ENCODE peak calls at places on chromosomes 7 and 10, in ten cellular contexts. One of them, this sample, is unnamed.

GRCh38 chr10:20596911-20597310 is 300.2 kb downstream of the NEBL start:
- DNase-seq in adrenal gland: no peak
- DNase-seq in heart left ventricle: no peak
- DNase-seq in ovary: no peak
- DNase-seq in Peyer's patch: no peak
- DNase-seq in stomach: no peak
- DNase-seq in transverse colon: no peak
- DNase-seq in HCT116: no peak
- DNase-seq in IMR-90: no peak
- DNase-seq in lower leg skin: no peak
- DNase-seq in this sample: no peak

GRCh38 chr7:93948106-93948505 is 26.6 kb downstream of the GNG11 start:
- DNase-seq in HCT116: no peak
- DNase-seq in IMR-90: peak; percentile 76
- DNase-seq in transverse colon: no peak
- DNase-seq in heart left ventricle: no peak
- DNase-seq in stomach: no peak
- DNase-seq in adrenal gland: no peak
- DNase-seq in lower leg skin: no peak
- DNase-seq in ovary: no peak
- DNase-seq in Peyer's patch: no peak
- DNase-seq in this sample: no peak

GRCh38 chr10:124005091-124005490 is 88.3 kb downstream of the CHST15 start:
- DNase-seq in transverse colon: no peak
- DNase-seq in ovary: peak; percentile 16
- DNase-seq in Peyer's patch: peak; percentile 40
- DNase-seq in lower leg skin: no peak
- DNase-seq in adrenal gland: no peak
- DNase-seq in heart left ventricle: no peak
- DNase-seq in IMR-90: no peak
- DNase-seq in stomach: peak; percentile 17
- DNase-seq in HCT116: no peak
- DNase-seq in this sample: no peak

GRCh38 chr10:110326351-110327032 is 21.8 kb upstream of the SMNDC1 start:
- DNase-seq in transverse colon: no peak
- DNase-seq in heart left ventricle: no peak
- DNase-seq in lower leg skin: no peak
- DNase-seq in ovary: no peak
- DNase-seq in IMR-90: peak; percentile 97
- DNase-seq in stomach: no peak
- DNase-seq in HCT116: peak; percentile 24
- DNase-seq in Peyer's patch: no peak
- DNase-seq in adrenal gland: no peak
- DNase-seq in this sample: no peak

GRCh38 chr7:142384508-142384922 is 126.7 kb upstream of the PRSS58 start:
- DNase-seq in adrenal gland: no peak
- DNase-seq in IMR-90: peak; percentile 43
- DNase-seq in HCT116: no peak
- DNase-seq in heart left ventricle: no peak
- DNase-seq in stomach: no peak
- DNase-seq in lower leg skin: no peak
- DNase-seq in ovary: no peak
- DNase-seq in transverse colon: no peak
- DNase-seq in Peyer's patch: no peak
- DNase-seq in this sample: no peak

GRCh38 chr7:111429781-111430180 is 132.5 kb downstream of the IMMP2L start:
- DNase-seq in transverse colon: no peak
- DNase-seq in stomach: no peak
- DNase-seq in ovary: no peak
- DNase-seq in lower leg skin: no peak
- DNase-seq in IMR-90: peak; percentile 28
- DNase-seq in HCT116: no peak
- DNase-seq in heart left ventricle: no peak
- DNase-seq in Peyer's patch: no peak
- DNase-seq in adrenal gland: no peak
- DNase-seq in this sample: no peak

GRCh38 chr10:63256047-63256773 is 123.1 kb downstream of the NRBF2 start:
- DNase-seq in transverse colon: no peak
- DNase-seq in IMR-90: no peak
- DNase-seq in lower leg skin: no peak
- DNase-seq in Peyer's patch: no peak
- DNase-seq in adrenal gland: no peak
- DNase-seq in stomach: no peak
- DNase-seq in ovary: no peak
- DNase-seq in HCT116: no peak
- DNase-seq in heart left ventricle: no peak
- DNase-seq in this sample: no peak

GRCh38 chr10:132005147-132005546 is 23.4 kb upstream of the BNIP3 start:
- DNase-seq in heart left ventricle: no peak
- DNase-seq in Peyer's patch: no peak
- DNase-seq in lower leg skin: no peak
- DNase-seq in transverse colon: no peak
- DNase-seq in stomach: no peak
- DNase-seq in HCT116: no peak
- DNase-seq in ovary: no peak
- DNase-seq in IMR-90: no peak
- DNase-seq in adrenal gland: no peak
- DNase-seq in this sample: no peak

GRCh38 chr10:129760003-129760315 is 204.1 kb downstream of the EBF3 start:
- DNase-seq in adrenal gland: peak; percentile 8
- DNase-seq in ovary: no peak
- DNase-seq in HCT116: no peak
- DNase-seq in heart left ventricle: no peak
- DNase-seq in Peyer's patch: no peak
- DNase-seq in IMR-90: no peak
- DNase-seq in transverse colon: no peak
- DNase-seq in lower leg skin: no peak
- DNase-seq in stomach: peak; percentile 24
- DNase-seq in this sample: no peak

GRCh38 chr10:129838794-129839193 is 125.3 kb downstream of the EBF3 start:
- DNase-seq in ovary: no peak
- DNase-seq in lower leg skin: no peak
- DNase-seq in stomach: no peak
- DNase-seq in adrenal gland: no peak
- DNase-seq in transverse colon: no peak
- DNase-seq in heart left ventricle: no peak
- DNase-seq in Peyer's patch: no peak
- DNase-seq in HCT116: no peak
- DNase-seq in IMR-90: no peak
- DNase-seq in this sample: no peak

GRCh38 chr10:118096022-118096421 is 49.3 kb upstream of the RAB11FIP2 start:
- DNase-seq in stomach: no peak
- DNase-seq in ovary: no peak
- DNase-seq in adrenal gland: no peak
- DNase-seq in transverse colon: no peak
- DNase-seq in heart left ventricle: no peak
- DNase-seq in IMR-90: no peak
- DNase-seq in Peyer's patch: no peak
- DNase-seq in HCT116: no peak
- DNase-seq in lower leg skin: no peak
- DNase-seq in this sample: no peak

GRCh38 chr10:42753507-42754154 is 29.0 kb upstream of the BMS1 start:
- DNase-seq in ovary: no peak
- DNase-seq in transverse colon: no peak
- DNase-seq in lower leg skin: no peak
- DNase-seq in heart left ventricle: peak; percentile 31
- DNase-seq in Peyer's patch: no peak
- DNase-seq in IMR-90: no peak
- DNase-seq in adrenal gland: no peak
- DNase-seq in HCT116: no peak
- DNase-seq in stomach: no peak
- DNase-seq in this sample: no peak

GRCh38 chr7:135210818-135211178 is 528 bp downstream of the WDR91 start:
- DNase-seq in IMR-90: peak; percentile 26
- DNase-seq in heart left ventricle: no peak
- DNase-seq in ovary: no peak
- DNase-seq in stomach: no peak
- DNase-seq in transverse colon: no peak
- DNase-seq in adrenal gland: peak; percentile 43
- DNase-seq in HCT116: no peak
- DNase-seq in Peyer's patch: no peak
- DNase-seq in lower leg skin: no peak
- DNase-seq in this sample: no peak

GRCh38 chr7:114209968-114210367 is 204.6 kb upstream of the FOXP2 start:
- DNase-seq in IMR-90: no peak
- DNase-seq in lower leg skin: no peak
- DNase-seq in ovary: no peak
- DNase-seq in stomach: no peak
- DNase-seq in Peyer's patch: no peak
- DNase-seq in heart left ventricle: no peak
- DNase-seq in HCT116: no peak
- DNase-seq in adrenal gland: no peak
- DNase-seq in transverse colon: no peak
- DNase-seq in this sample: no peak
- TF ChIP-seq CTCF in IMR-90: no peak
- TF ChIP-seq CTCF in lower leg skin: no peak
- TF ChIP-seq CTCF in ovary: no peak
- TF ChIP-seq CTCF in stomach: no peak
- TF ChIP-seq CTCF in Peyer's patch: no peak
- TF ChIP-seq CTCF in heart left ventricle: no peak
- TF ChIP-seq CTCF in HCT116: no peak
- TF ChIP-seq CTCF in adrenal gland: no peak
- TF ChIP-seq CTCF in transverse colon: no peak
- TF ChIP-seq CTCF in this sample: no peak

DNA sequence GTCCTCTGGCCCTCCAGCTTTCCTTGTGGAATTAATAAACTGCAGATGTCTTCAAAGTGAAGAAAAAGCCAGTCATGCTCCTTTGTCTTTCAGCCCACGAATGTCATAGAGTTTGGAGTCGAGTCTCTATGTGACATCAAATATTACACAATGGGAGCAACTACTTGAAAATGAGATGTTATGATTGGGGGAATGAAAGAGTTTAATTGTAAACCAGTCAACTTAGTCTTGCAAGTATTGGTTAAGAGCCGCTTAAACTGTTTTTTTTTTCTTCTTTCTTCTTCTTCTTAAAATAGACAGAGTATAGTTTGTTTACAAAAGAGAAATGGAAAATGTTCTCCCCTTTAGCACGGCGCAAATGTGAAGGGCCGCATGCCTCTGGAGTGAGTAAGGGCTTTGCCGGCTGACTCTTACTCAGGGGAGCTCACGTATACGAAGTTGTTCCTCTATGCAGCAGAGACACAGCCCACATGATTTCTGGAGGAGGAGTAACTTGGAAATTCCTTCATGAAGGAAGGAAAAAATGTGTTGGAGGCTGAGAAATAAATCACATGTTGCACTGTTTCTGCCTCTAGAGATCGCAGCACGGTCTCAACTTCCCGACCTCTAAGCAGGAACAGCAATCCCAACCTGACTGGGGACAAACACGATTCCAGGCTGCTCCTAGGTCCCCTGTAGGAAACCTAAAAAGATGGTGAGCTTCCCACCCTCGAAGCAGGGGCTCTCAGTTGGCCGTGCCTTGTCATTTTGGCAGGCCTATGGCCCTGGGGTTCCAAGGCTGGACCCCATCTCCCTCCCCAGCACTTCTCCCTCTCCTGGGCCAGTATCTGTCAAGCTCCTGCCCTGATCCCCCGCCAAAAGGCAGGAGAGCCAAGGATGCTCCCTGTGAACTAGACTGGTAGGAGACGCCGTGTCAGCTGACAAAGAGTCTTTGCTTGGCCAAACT is 44.9 kb downstream of the MYOF start:
- DNase-seq in IMR-90: peak; percentile 99
- DNase-seq in adrenal gland: peak; percentile 79
- DNase-seq in HCT116: peak; percentile 86
- DNase-seq in transverse colon: peak; percentile 64
- DNase-seq in lower leg skin: peak; percentile 87
- DNase-seq in Peyer's patch: peak; percentile 71
- DNase-seq in heart left ventricle: peak; percentile 83
- DNase-seq in stomach: peak; percentile 67
- DNase-seq in ovary: peak; percentile 73
- DNase-seq in this sample: peak; percentile 84
- TF ChIP-seq POLR2A in IMR-90: peak; percentile 35
- TF ChIP-seq POLR2A in adrenal gland: peak; percentile 78
- TF ChIP-seq POLR2A in HCT116: no peak
- TF ChIP-seq POLR2A in transverse colon: no peak
- TF ChIP-seq POLR2A in lower leg skin: peak; percentile 64
- TF ChIP-seq POLR2A in Peyer's patch: no peak
- TF ChIP-seq POLR2A in heart left ventricle: no peak
- TF ChIP-seq POLR2A in stomach: no peak
- TF ChIP-seq POLR2A in ovary: peak; percentile 68
- TF ChIP-seq POLR2A in this sample: peak; percentile 19

DNA sequence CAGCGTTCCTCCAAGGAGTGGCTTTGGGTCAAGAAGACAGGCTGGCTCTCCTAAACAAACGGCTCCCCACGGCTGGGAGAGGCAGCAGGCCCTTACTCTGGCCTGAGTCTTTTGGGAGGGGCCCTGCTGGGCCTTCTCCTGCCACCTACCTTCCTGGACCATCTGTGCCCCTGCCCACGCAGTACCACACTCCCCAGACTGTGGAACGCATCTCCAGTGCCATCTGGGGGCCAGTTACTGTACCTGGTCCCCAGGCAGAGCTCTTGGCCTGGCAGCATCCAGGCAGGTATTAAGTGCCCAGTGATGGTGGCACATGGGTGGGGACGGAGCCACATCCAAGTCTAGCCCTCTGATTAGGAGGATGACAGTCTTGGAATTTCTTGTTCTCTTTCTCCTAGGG is 14.4 kb downstream of the ALKBH4 start:
- DNase-seq in Peyer's patch: peak; percentile 73
- DNase-seq in lower leg skin: no peak
- DNase-seq in adrenal gland: no peak
- DNase-seq in HCT116: no peak
- DNase-seq in IMR-90: no peak
- DNase-seq in ovary: no peak
- DNase-seq in heart left ventricle: no peak
- DNase-seq in transverse colon: peak; percentile 48
- DNase-seq in stomach: no peak
- DNase-seq in this sample: no peak
- TF ChIP-seq CTCF in Peyer's patch: no peak
- TF ChIP-seq CTCF in lower leg skin: no peak
- TF ChIP-seq CTCF in adrenal gland: no peak
- TF ChIP-seq CTCF in HCT116: peak; percentile 67
- TF ChIP-seq CTCF in IMR-90: no peak
- TF ChIP-seq CTCF in ovary: no peak
- TF ChIP-seq CTCF in heart left ventricle: no peak
- TF ChIP-seq CTCF in transverse colon: no peak
- TF ChIP-seq CTCF in stomach: no peak
- TF ChIP-seq CTCF in this sample: no peak

DNA sequence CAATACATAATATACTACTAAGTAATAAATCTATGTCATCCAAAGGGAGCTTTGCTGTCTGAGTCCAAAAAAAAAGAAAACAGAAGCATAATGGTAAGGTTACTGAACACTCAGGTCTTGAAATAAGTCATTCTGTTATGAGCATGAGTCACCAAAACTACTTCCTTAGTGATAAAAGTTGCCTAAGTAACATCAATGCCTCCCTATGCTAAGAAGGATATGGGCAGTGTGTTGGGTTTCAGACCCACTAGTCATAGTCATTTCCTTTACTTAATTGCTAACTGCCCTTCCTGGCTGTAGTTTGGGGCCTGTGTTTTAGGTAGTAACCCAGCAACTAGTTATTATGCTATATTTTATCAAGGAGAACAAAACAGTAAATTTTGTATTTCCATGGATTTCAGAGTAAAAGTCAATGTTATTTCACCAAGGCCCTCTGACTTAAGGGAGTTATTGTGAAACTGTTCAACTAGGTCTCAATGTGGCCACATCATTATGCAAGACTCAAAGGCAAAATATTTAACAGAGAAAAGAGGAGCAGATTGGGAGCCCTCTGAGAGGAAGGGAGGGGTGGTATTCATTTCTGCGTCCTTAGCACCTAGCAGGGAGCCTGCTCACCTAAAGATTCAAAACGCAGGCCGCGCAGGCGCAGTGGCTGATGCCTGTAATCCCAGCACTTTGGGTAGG is 11.7 kb upstream of the VIM start:
- DNase-seq in adrenal gland: no peak
- DNase-seq in stomach: no peak
- DNase-seq in HCT116: peak; percentile 93
- DNase-seq in lower leg skin: no peak
- DNase-seq in IMR-90: peak; percentile 98
- DNase-seq in ovary: no peak
- DNase-seq in transverse colon: no peak
- DNase-seq in heart left ventricle: no peak
- DNase-seq in Peyer's patch: no peak
- DNase-seq in this sample: no peak
- TF ChIP-seq POLR2A in adrenal gland: no peak
- TF ChIP-seq POLR2A in stomach: no peak
- TF ChIP-seq POLR2A in HCT116: no peak
- TF ChIP-seq POLR2A in lower leg skin: no peak
- TF ChIP-seq POLR2A in IMR-90: peak; percentile 28
- TF ChIP-seq POLR2A in ovary: no peak
- TF ChIP-seq POLR2A in transverse colon: no peak
- TF ChIP-seq POLR2A in heart left ventricle: no peak
- TF ChIP-seq POLR2A in Peyer's patch: no peak
- TF ChIP-seq POLR2A in this sample: no peak

This sample was measured in prostate gland.